ENCODE peak calls at places on chromosomes 4 and X, in five cellular contexts. One of them, this sample, is unnamed.
A peak's percentile ranks its signal among the peaks of the same experiment; 100 is the strongest.

GRCh38 chr4:26081795-26082498 is 167.9 kb downstream of the SMIM20 start:
- DNase-seq in IMR-90: peak; percentile 52
- DNase-seq in CD8-positive, alpha-beta memory T cell: no peak
- DNase-seq in mammary epithelial cell: peak; percentile 38
- DNase-seq in tibial nerve: no peak
- DNase-seq in this sample: peak; percentile 79

GRCh38 chr4:53057679-53058078 is 195.6 kb downstream of the RASL11B start:
- DNase-seq in CD8-positive, alpha-beta memory T cell: no peak
- DNase-seq in IMR-90: no peak
- DNase-seq in mammary epithelial cell: no peak
- DNase-seq in tibial nerve: no peak
- DNase-seq in this sample: no peak

GRCh38 chr4:85491527-85491926 is 16.6 kb downstream of the ARHGAP24 start:
- DNase-seq in mammary epithelial cell: no peak
- DNase-seq in tibial nerve: no peak
- DNase-seq in IMR-90: no peak
- DNase-seq in CD8-positive, alpha-beta memory T cell: no peak
- DNase-seq in this sample: no peak

GRCh38 chrX:116384406-116384805 is 52.0 kb upstream of the SLC6A14 start:
- DNase-seq in mammary epithelial cell: no peak
- DNase-seq in tibial nerve: no peak
- DNase-seq in CD8-positive, alpha-beta memory T cell: no peak
- DNase-seq in IMR-90: peak; percentile 0
- DNase-seq in this sample: peak; percentile 1

GRCh38 chr4:97531351-97531750 is 611.9 kb downstream of the STPG2 start:
- DNase-seq in CD8-positive, alpha-beta memory T cell: no peak
- DNase-seq in mammary epithelial cell: no peak
- DNase-seq in tibial nerve: no peak
- DNase-seq in IMR-90: no peak
- DNase-seq in this sample: no peak

GRCh38 chr4:7918981-7919380 is 20.7 kb downstream of the AFAP1 start:
- DNase-seq in IMR-90: no peak
- DNase-seq in mammary epithelial cell: no peak
- DNase-seq in CD8-positive, alpha-beta memory T cell: no peak
- DNase-seq in tibial nerve: no peak
- DNase-seq in this sample: peak; percentile 55

GRCh38 chr4:85725727-85726170 is 250.8 kb downstream of the ARHGAP24 start:
- DNase-seq in tibial nerve: no peak
- DNase-seq in CD8-positive, alpha-beta memory T cell: no peak
- DNase-seq in IMR-90: no peak
- DNase-seq in mammary epithelial cell: no peak
- DNase-seq in this sample: no peak

GRCh38 chr4:99043346-99043745 is 45.2 kb downstream of the ADH5 start:
- DNase-seq in mammary epithelial cell: no peak
- DNase-seq in CD8-positive, alpha-beta memory T cell: no peak
- DNase-seq in IMR-90: no peak
- DNase-seq in tibial nerve: no peak
- DNase-seq in this sample: no peak

GRCh38 chr4:147761218-147761883 is 29.5 kb downstream of the ARHGAP10 start:
- DNase-seq in IMR-90: no peak
- DNase-seq in CD8-positive, alpha-beta memory T cell: no peak
- DNase-seq in mammary epithelial cell: no peak
- DNase-seq in tibial nerve: no peak
- DNase-seq in this sample: no peak
- H3K4me1 ChIP-seq in IMR-90: peaks cover 7% of the 10 kb centered on the region
- H3K4me1 ChIP-seq in CD8-positive, alpha-beta memory T cell: no peaks in the 10 kb centered on the region
- H3K4me1 ChIP-seq in mammary epithelial cell: peaks cover 13% of the 10 kb centered on the region
- H3K4me1 ChIP-seq in tibial nerve: peaks cover 7% of the 10 kb centered on the region
- H3K4me1 ChIP-seq in this sample: peaks cover 3% of the 10 kb centered on the region

DNA sequence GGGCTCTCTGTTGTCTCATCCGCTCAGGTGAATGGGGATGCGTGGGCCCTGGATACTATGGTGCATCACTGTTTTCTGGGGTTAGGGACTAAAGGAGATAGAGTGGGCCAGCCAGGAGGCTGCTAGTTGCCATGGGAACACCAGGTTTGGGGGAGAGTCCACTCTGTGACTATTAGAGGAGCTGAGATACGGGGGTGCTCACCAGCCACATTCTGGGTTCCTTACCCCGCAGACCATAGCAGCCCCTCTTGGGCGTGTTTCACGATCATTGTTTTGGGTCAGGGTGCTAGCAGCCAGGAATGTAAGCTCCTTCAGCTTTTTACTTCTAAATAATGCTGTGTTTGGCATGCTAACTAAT is 4.6 kb downstream of the EFNB1 start:
- DNase-seq in CD8-positive, alpha-beta memory T cell: no peak
- DNase-seq in IMR-90: no peak
- DNase-seq in tibial nerve: no peak
- DNase-seq in mammary epithelial cell: no peak
- DNase-seq in this sample: no peak
- H3K4me1 ChIP-seq in CD8-positive, alpha-beta memory T cell: peaks cover 6% of the 10 kb centered on the region
- H3K4me1 ChIP-seq in IMR-90: peaks cover 3% of the 10 kb centered on the region
- H3K4me1 ChIP-seq in tibial nerve: peaks cover 11% of the 10 kb centered on the region
- H3K4me1 ChIP-seq in mammary epithelial cell: peaks cover 36% of the 10 kb centered on the region
- H3K4me1 ChIP-seq in this sample: no peaks in the 10 kb centered on the region

DNA sequence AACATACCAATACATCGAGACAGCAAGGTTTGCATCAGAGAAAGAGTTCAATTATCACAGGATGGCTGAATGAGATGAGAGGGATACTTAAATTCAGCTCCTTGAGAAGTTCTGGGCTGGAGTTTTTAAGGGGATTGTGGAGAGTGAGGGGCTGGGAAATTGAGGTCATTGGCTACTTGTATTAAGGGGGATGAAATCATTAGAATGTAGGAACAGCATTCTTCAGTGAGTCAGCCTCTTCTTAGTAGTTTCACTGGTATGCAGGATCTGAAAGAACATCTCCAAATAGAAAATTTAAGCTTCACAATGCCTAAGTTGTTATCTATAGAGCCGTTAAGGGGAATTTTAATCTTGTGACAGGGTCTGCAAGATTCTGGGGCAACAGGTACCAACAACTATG is 211.6 kb upstream of the TAPT1 start:
- DNase-seq in CD8-positive, alpha-beta memory T cell: no peak
- DNase-seq in IMR-90: peak; percentile 48
- DNase-seq in tibial nerve: no peak
- DNase-seq in mammary epithelial cell: no peak
- DNase-seq in this sample: peak; percentile 31
- H3K4me1 ChIP-seq in CD8-positive, alpha-beta memory T cell: no peaks in the 10 kb centered on the region
- H3K4me1 ChIP-seq in IMR-90: peaks cover 3% of the 10 kb centered on the region
- H3K4me1 ChIP-seq in tibial nerve: no peaks in the 10 kb centered on the region
- H3K4me1 ChIP-seq in mammary epithelial cell: no peaks in the 10 kb centered on the region
- H3K4me1 ChIP-seq in this sample: peaks cover 12% of the 10 kb centered on the region

DNA sequence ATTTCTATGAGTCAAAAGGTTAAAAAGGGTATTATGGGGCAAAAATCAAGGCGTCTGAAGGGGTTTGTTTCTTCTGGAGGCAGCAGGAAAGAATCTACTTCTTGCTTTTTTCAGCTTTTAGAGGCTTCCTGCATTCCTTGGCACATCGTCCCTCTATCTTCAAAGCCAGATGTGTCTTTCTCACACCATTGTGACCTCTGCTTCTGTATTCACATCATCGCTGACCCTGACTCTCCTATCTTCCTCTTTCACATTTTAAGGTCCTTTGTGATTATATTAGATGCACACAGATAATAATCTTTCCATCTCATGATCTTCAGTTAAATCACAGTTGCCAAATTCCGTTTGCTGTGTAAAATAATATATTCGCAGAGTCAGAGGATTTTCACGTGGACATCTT is 112.7 kb downstream of the PPP4R3C start:
- DNase-seq in IMR-90: no peak
- DNase-seq in tibial nerve: no peak
- DNase-seq in CD8-positive, alpha-beta memory T cell: no peak
- DNase-seq in mammary epithelial cell: no peak
- DNase-seq in this sample: no peak
- H3K4me1 ChIP-seq in IMR-90: no peaks in the 10 kb centered on the region
- H3K4me1 ChIP-seq in tibial nerve: no peaks in the 10 kb centered on the region
- H3K4me1 ChIP-seq in CD8-positive, alpha-beta memory T cell: no peaks in the 10 kb centered on the region
- H3K4me1 ChIP-seq in mammary epithelial cell: no peaks in the 10 kb centered on the region
- H3K4me1 ChIP-seq in this sample: no peaks in the 10 kb centered on the region

DNA sequence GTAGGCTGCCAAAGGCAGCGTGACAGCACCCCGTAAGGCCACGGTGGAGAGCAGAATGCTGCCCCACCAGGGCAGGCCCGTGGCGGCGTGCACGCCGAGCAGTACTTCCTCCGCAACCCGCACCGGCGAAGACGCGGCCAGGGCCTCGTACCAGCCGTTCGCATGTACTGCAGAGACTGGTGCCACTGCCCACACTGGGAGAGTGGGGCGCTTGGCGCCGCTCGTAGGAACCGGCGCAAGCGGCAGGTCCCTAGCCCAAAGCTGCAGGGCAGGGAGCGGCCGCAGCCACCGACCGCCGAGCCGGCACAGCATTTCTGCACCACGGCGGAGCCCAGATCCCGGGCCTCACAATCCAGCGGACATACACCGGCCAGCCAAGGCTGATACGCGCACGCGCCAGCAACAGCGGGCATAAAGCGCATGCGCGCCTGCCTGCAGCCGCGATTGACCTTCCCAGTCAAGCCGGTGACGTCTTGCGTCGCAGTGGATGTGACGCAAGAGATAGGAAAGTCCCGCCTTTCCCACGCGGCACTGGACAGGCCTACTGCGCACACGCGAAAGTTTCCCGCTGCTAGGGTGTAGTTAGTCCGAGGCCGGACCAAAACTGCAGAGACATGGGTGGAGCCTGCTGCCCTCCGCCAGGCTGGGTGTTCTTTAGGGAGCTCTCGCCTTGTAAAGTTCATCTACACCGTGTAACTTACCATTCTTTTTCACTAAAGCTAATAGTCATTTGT is at the start of gene COX18:
- DNase-seq in mammary epithelial cell: peak; percentile 97
- DNase-seq in CD8-positive, alpha-beta memory T cell: peak; percentile 90
- DNase-seq in IMR-90: peak; percentile 99
- DNase-seq in tibial nerve: peak; percentile 94
- DNase-seq in this sample: peak; percentile 99
- H3K4me1 ChIP-seq in mammary epithelial cell: peaks cover 6% of the 10 kb centered on the region
- H3K4me1 ChIP-seq in CD8-positive, alpha-beta memory T cell: peaks cover 34% of the 10 kb centered on the region
- H3K4me1 ChIP-seq in IMR-90: no peaks in the 10 kb centered on the region
- H3K4me1 ChIP-seq in tibial nerve: peaks cover 6% of the 10 kb centered on the region
- H3K4me1 ChIP-seq in this sample: peaks cover 11% of the 10 kb centered on the region

GRCh38 chr4:87521757-87522374 is 7.3 kb downstream of the SPARCL1 start:
- DNase-seq in CD8-positive, alpha-beta memory T cell: no peak
- DNase-seq in mammary epithelial cell: peak; percentile 90
- DNase-seq in IMR-90: peak; percentile 37
- DNase-seq in tibial nerve: no peak
- DNase-seq in this sample: no peak
- H3K4me1 ChIP-seq in CD8-positive, alpha-beta memory T cell: no peaks in the 10 kb centered on the region
- H3K4me1 ChIP-seq in mammary epithelial cell: peaks cover 31% of the 10 kb centered on the region
- H3K4me1 ChIP-seq in IMR-90: peaks cover 3% of the 10 kb centered on the region
- H3K4me1 ChIP-seq in tibial nerve: peaks cover 20% of the 10 kb centered on the region
- H3K4me1 ChIP-seq in this sample: peaks cover 20% of the 10 kb centered on the region